ENCODE peak calls at places on chromosomes 2 and 18, in eight cellular contexts. E, F, B, G, U, O, I and H are unnamed samples.

GRCh38 chr2:164792316-164793127 is 49.1 kb downstream of the COBLL1 start:
- DNase-seq in E (no peak), B (peak; percentile 17), I (no peak), F (no peak), O (no peak), G (no peak), U (no peak), H (no peak)

GRCh38 chr2:25335204-25335603 is 6.5 kb downstream of the DNMT3A start:
- DNase-seq in F (no peak), E (no peak), O (no peak), I (no peak), U (no peak), G (peak; percentile 35), B (no peak), H (no peak)

GRCh38 chr2:207479198-207479785 is 50.5 kb upstream of the CREB1 start:
- DNase-seq in B (no peak), F (no peak), E (no peak), I (no peak), O (no peak), U (no peak), G (no peak), H (no peak)

GRCh38 chr2:174247474-174248186 is 702 bp downstream of the OLA1 start:
- DNase-seq in G (no peak), U (peak; percentile 19), F (no peak), I (no peak), O (peak; percentile 25), E (peak; percentile 2), B (peak; percentile 24), H (no peak)

GRCh38 chr18:3985664-3986063 is 469.4 kb downstream of the DLGAP1 start:
- DNase-seq in F (no peak), O (no peak), E (no peak), I (no peak), U (peak; percentile 8), G (no peak), B (no peak), H (no peak)

GRCh38 chr2:62685986-62686625 is 19.4 kb upstream of the EHBP1 start:
- DNase-seq in F (no peak), G (no peak), I (no peak), O (no peak), E (no peak), B (no peak), U (no peak), H (no peak)

GRCh38 chr2:231884438-231885140 is 41.6 kb downstream of the NPPC start:
- DNase-seq in U (no peak), E (no peak), G (no peak), I (no peak), O (no peak), B (no peak), F (no peak), H (no peak)

GRCh38 chr2:102618452-102619413 is 620 bp upstream of the SLC9A2 start:
- DNase-seq in B (peak; percentile 1), U (peak; percentile 5), F (peak; percentile 80), G (peak; percentile 64), E (no peak), O (peak; percentile 9), I (no peak), H (no peak)

GRCh38 chr2:189570565-189570964 is 10.0 kb downstream of the SLC40A1 start:
- DNase-seq in O (no peak), F (no peak), I (no peak), G (no peak), U (peak; percentile 24), E (no peak), B (no peak), H (no peak)

GRCh38 chr2:26493631-26494030 is 15.7 kb upstream of the OTOF start:
- DNase-seq in G (no peak), B (no peak), U (no peak), F (no peak), I (no peak), E (no peak), O (no peak), H (no peak)

GRCh38 chr18:46418657-46419260 is 238.3 kb downstream of the LOXHD1 start:
- DNase-seq in O (no peak), G (no peak), I (no peak), U (no peak), B (no peak), E (no peak), F (no peak), H (no peak)

GRCh38 chr2:74206180-74206688 is 7.8 kb downstream of the MTHFD2 start:
- DNase-seq in E (no peak), I (no peak), U (peak; percentile 86), B (no peak), G (no peak), F (no peak), O (no peak), H (no peak)

GRCh38 chr2:69734040-69734611 is 7.8 kb upstream of the ANXA4 start:
- DNase-seq in E (no peak), B (no peak), U (peak; percentile 58), F (no peak), G (no peak), O (no peak), I (no peak), H (no peak)

GRCh38 chr2:218381916-218382366 is at the start of gene SLC11A1:
- DNase-seq in B (no peak), E (no peak), G (peak; percentile 80), I (no peak), U (no peak), O (no peak), F (no peak), H (no peak)

GRCh38 chr18:12283256-12283655 is 24.8 kb upstream of the TUBB6 start:
- DNase-seq in F (peak; percentile 34), B (peak; percentile 46), O (no peak), E (no peak), U (peak; percentile 33), I (no peak), G (no peak), H (no peak)

GRCh38 chr2:178514664-178515063 is 34.4 kb downstream of the PLEKHA3 start:
- DNase-seq in U (no peak), E (no peak), G (no peak), O (no peak), I (no peak), B (no peak), F (no peak), H (no peak)

GRCh38 chr2:186422226-186422625 is 63.8 kb upstream of the ZC3H15 start:
- DNase-seq in G (no peak), I (no peak), U (peak; percentile 93), B (peak; percentile 7), F (no peak), E (no peak), O (no peak), H (no peak)

GRCh38 chr2:65397122-65397521 is 35.3 kb downstream of the SPRED2 start:
- DNase-seq in G (no peak), O (no peak), F (no peak), U (peak; percentile 30), E (no peak), B (no peak), I (no peak), H (no peak)

GRCh38 chr18:21557607-21558253 is 42.8 kb downstream of the ESCO1 start:
- DNase-seq in G (no peak), I (no peak), B (no peak), U (peak; percentile 19), E (no peak), F (no peak), O (no peak), H (no peak)

GRCh38 chr18:79523738-79524180 is 128.0 kb downstream of the NFATC1 start:
- DNase-seq in B (no peak), G (peak; percentile 21), E (peak; percentile 74), F (no peak), I (no peak), U (no peak), O (no peak), H (no peak)

GRCh38 chr2:237304763-237305514 is 109.0 kb downstream of the COL6A3 start:
- DNase-seq in I (no peak), U (peak; percentile 62), E (no peak), B (peak; percentile 65), G (no peak), O (no peak), F (no peak), H (no peak)

GRCh38 chr2:38122344-38122743 is 46.4 kb upstream of the CYP1B1 start:
- DNase-seq in B (no peak), G (no peak), I (no peak), E (no peak), O (no peak), F (no peak), U (peak; percentile 73), H (no peak)

GRCh38 chr2:60516383-60516811 is 37.1 kb downstream of the BCL11A start:
- DNase-seq in G (no peak), U (peak; percentile 90), B (peak; percentile 49), I (no peak), E (no peak), O (no peak), F (no peak), H (no peak)

GRCh38 chr2:43539436-43539835 is 56.4 kb downstream of the THADA start:
- DNase-seq in I (no peak), O (no peak), B (no peak), F (no peak), E (no peak), G (no peak), U (no peak), H (no peak)
- H3K4me3 ChIP-seq in I (no peak overlapping the region), O (no peak overlapping the region), B (no peak overlapping the region), F (no peak overlapping the region), E (no peak overlapping the region), G (no peak overlapping the region), U (no peak overlapping the region), H (no peak overlapping the region)

GRCh38 chr2:154710078-154710477 is 11.6 kb downstream of the KCNJ3 start:
- DNase-seq in E (no peak), G (no peak), O (no peak), B (no peak), F (no peak), U (no peak), I (no peak), H (no peak)

GRCh38 chr2:154709215-154709614 is 10.7 kb downstream of the KCNJ3 start:
- DNase-seq in E (no peak), B (no peak), G (no peak), F (no peak), I (no peak), U (no peak), O (no peak), H (no peak)

GRCh38 chr2:154707994-154708393 is 9.5 kb downstream of the KCNJ3 start:
- DNase-seq in U (no peak), O (no peak), I (no peak), F (no peak), B (no peak), G (no peak), E (no peak), H (no peak)

GRCh38 chr2:154710685-154711084 is 12.2 kb downstream of the KCNJ3 start:
- DNase-seq in U (no peak), E (no peak), O (no peak), G (no peak), B (no peak), F (no peak), I (no peak), H (no peak)

GRCh38 chr2:154713605-154714004 is 15.1 kb downstream of the KCNJ3 start:
- DNase-seq in F (no peak), U (no peak), I (no peak), B (no peak), G (no peak), E (no peak), O (no peak), H (no peak)
- H3K27ac ChIP-seq in F (no peak overlapping the region), U (no peak overlapping the region), I (no peak overlapping the region), B (no peak overlapping the region), G (no peak overlapping the region), E (no peak overlapping the region), O (no peak overlapping the region), H (no peak overlapping the region)

GRCh38 chr2:29063056-29063455 is 11.3 kb downstream of the PCARE start:
- DNase-seq in B (no peak), I (no peak), F (no peak), G (no peak), O (no peak), U (no peak), E (no peak), H (no peak)
- H3K4me3 ChIP-seq in B (no peak overlapping the region), I (peak overlapping the region; percentile 42), F (no peak overlapping the region), G (no peak overlapping the region), O (no peak overlapping the region), U (no peak overlapping the region), E (no peak overlapping the region), H (no peak overlapping the region)

GRCh38 chr2:150601280-150602038 is 114.0 kb upstream of the RND3 start:
- DNase-seq in O (no peak), E (no peak), I (no peak), U (peak; percentile 75), G (no peak), F (peak; percentile 12), B (no peak), H (no peak)
- H3K27ac ChIP-seq in O (peak overlapping the region; percentile 85), E (no peak overlapping the region), I (no peak overlapping the region), U (no peak overlapping the region), G (no peak overlapping the region), F (peak overlapping the region; percentile 49), B (no peak overlapping the region), H (no peak overlapping the region)